ENCODE peak calls at places on chromosomes 2 and 18, in six cellular contexts. One of them, this sample, is unnamed.
A peak's percentile ranks its signal among the peaks of the same experiment; 100 is the strongest.

GRCh38 chr2:29614295-29614830 is 307.0 kb downstream of the ALK start:
- DNase-seq in endothelial cell of umbilical vein: no peak
- DNase-seq in endodermal cell: no peak
- DNase-seq in GM23248: no peak
- DNase-seq in H1: no peak
- DNase-seq in neuronal stem cell: no peak
- DNase-seq in this sample: no peak

GRCh38 chr2:208025037-208025813 is at the start of gene PLEKHM3:
- DNase-seq in endodermal cell: peak; percentile 96
- DNase-seq in endothelial cell of umbilical vein: peak; percentile 87
- DNase-seq in H1: no peak
- DNase-seq in neuronal stem cell: peak; percentile 83
- DNase-seq in GM23248: peak; percentile 92
- DNase-seq in this sample: peak; percentile 91

GRCh38 chr2:104945866-104946265 is 92.0 kb downstream of the POU3F3 start:
- DNase-seq in H1: no peak
- DNase-seq in endodermal cell: no peak
- DNase-seq in endothelial cell of umbilical vein: no peak
- DNase-seq in neuronal stem cell: no peak
- DNase-seq in GM23248: no peak
- DNase-seq in this sample: no peak

GRCh38 chr2:127000937-127001336 is 102.2 kb downstream of the TEX51 start:
- DNase-seq in neuronal stem cell: no peak
- DNase-seq in endothelial cell of umbilical vein: no peak
- DNase-seq in endodermal cell: no peak
- DNase-seq in H1: no peak
- DNase-seq in GM23248: no peak
- DNase-seq in this sample: peak; percentile 2

GRCh38 chr2:38446418-38446817 is 69.3 kb upstream of the ATL2 start:
- DNase-seq in GM23248: no peak
- DNase-seq in endothelial cell of umbilical vein: no peak
- DNase-seq in H1: no peak
- DNase-seq in endodermal cell: peak; percentile 67
- DNase-seq in neuronal stem cell: no peak
- DNase-seq in this sample: no peak

GRCh38 chr2:196927318-196928225 is 1.1 kb upstream of the PGAP1 start:
- DNase-seq in endodermal cell: no peak
- DNase-seq in endothelial cell of umbilical vein: peak; percentile 64
- DNase-seq in GM23248: peak; percentile 79
- DNase-seq in neuronal stem cell: no peak
- DNase-seq in H1: no peak
- DNase-seq in this sample: peak; percentile 93

GRCh38 chr2:196182439-196183171 is 11.2 kb upstream of the STK17B start:
- DNase-seq in endothelial cell of umbilical vein: no peak
- DNase-seq in neuronal stem cell: no peak
- DNase-seq in H1: no peak
- DNase-seq in GM23248: no peak
- DNase-seq in endodermal cell: no peak
- DNase-seq in this sample: no peak

GRCh38 chr2:215758691-215759090 is 254.7 kb downstream of the MREG start:
- DNase-seq in endothelial cell of umbilical vein: peak; percentile 87
- DNase-seq in H1: no peak
- DNase-seq in neuronal stem cell: no peak
- DNase-seq in endodermal cell: no peak
- DNase-seq in GM23248: peak; percentile 82
- DNase-seq in this sample: no peak

GRCh38 chr2:127066942-127067341 is 40.0 kb downstream of the BIN1 start:
- DNase-seq in H1: no peak
- DNase-seq in GM23248: peak; percentile 77
- DNase-seq in endothelial cell of umbilical vein: no peak
- DNase-seq in endodermal cell: no peak
- DNase-seq in neuronal stem cell: no peak
- DNase-seq in this sample: no peak

GRCh38 chr2:63525905-63526304 is 62.4 kb downstream of the WDPCP start:
- DNase-seq in endodermal cell: no peak
- DNase-seq in H1: no peak
- DNase-seq in neuronal stem cell: no peak
- DNase-seq in endothelial cell of umbilical vein: no peak
- DNase-seq in GM23248: no peak
- DNase-seq in this sample: no peak

GRCh38 chr2:11592671-11593574 is 59.1 kb downstream of the GREB1 start:
- DNase-seq in neuronal stem cell: peak; percentile 37
- DNase-seq in endothelial cell of umbilical vein: no peak
- DNase-seq in H1: no peak
- DNase-seq in GM23248: no peak
- DNase-seq in endodermal cell: no peak
- DNase-seq in this sample: no peak

GRCh38 chr2:45649855-45650806 is 1.3 kb upstream of the PRKCE start:
- DNase-seq in endodermal cell: peak; percentile 85
- DNase-seq in GM23248: peak; percentile 78
- DNase-seq in H1: no peak
- DNase-seq in endothelial cell of umbilical vein: peak; percentile 68
- DNase-seq in neuronal stem cell: peak; percentile 52
- DNase-seq in this sample: peak; percentile 62

GRCh38 chr18:8706981-8707940 is 1.9 kb downstream of the MTCL1 start:
- DNase-seq in endodermal cell: peak; percentile 89
- DNase-seq in H1: no peak
- DNase-seq in GM23248: peak; percentile 95
- DNase-seq in neuronal stem cell: no peak
- DNase-seq in endothelial cell of umbilical vein: peak; percentile 70
- DNase-seq in this sample: peak; percentile 87

GRCh38 chr2:58796239-58796638 is 555.1 kb upstream of the FANCL start:
- DNase-seq in endodermal cell: no peak
- DNase-seq in GM23248: no peak
- DNase-seq in endothelial cell of umbilical vein: no peak
- DNase-seq in H1: no peak
- DNase-seq in neuronal stem cell: no peak
- DNase-seq in this sample: no peak

GRCh38 chr2:235868224-235868623 is 300.0 kb downstream of the GBX2 start:
- DNase-seq in GM23248: no peak
- DNase-seq in endothelial cell of umbilical vein: no peak
- DNase-seq in endodermal cell: no peak
- DNase-seq in neuronal stem cell: no peak
- DNase-seq in H1: no peak
- DNase-seq in this sample: no peak

GRCh38 chr18:74116628-74117554 is 30.7 kb downstream of the FBXO15 start:
- DNase-seq in H1: peak; percentile 17
- DNase-seq in endodermal cell: peak; percentile 69
- DNase-seq in neuronal stem cell: no peak
- DNase-seq in GM23248: peak; percentile 68
- DNase-seq in endothelial cell of umbilical vein: peak; percentile 3
- DNase-seq in this sample: peak; percentile 35

GRCh38 chr2:40485319-40485718 is 33.4 kb upstream of the SLC8A1 start:
- DNase-seq in endodermal cell: no peak
- DNase-seq in H1: no peak
- DNase-seq in GM23248: no peak
- DNase-seq in endothelial cell of umbilical vein: no peak
- DNase-seq in neuronal stem cell: no peak
- DNase-seq in this sample: no peak

GRCh38 chr2:40487592-40487991 is 35.7 kb upstream of the SLC8A1 start:
- DNase-seq in neuronal stem cell: no peak
- DNase-seq in H1: no peak
- DNase-seq in GM23248: peak; percentile 9
- DNase-seq in endodermal cell: no peak
- DNase-seq in endothelial cell of umbilical vein: no peak
- DNase-seq in this sample: peak; percentile 93

GRCh38 chr2:40488927-40489677 is 37.2 kb upstream of the SLC8A1 start:
- DNase-seq in H1: no peak
- DNase-seq in endodermal cell: no peak
- DNase-seq in GM23248: peak; percentile 58
- DNase-seq in endothelial cell of umbilical vein: no peak
- DNase-seq in neuronal stem cell: no peak
- DNase-seq in this sample: peak; percentile 75

GRCh38 chr2:40488101-40488598 is 36.3 kb upstream of the SLC8A1 start:
- DNase-seq in endothelial cell of umbilical vein: peak; percentile 39
- DNase-seq in neuronal stem cell: peak; percentile 44
- DNase-seq in H1: no peak
- DNase-seq in endodermal cell: no peak
- DNase-seq in GM23248: peak; percentile 73
- DNase-seq in this sample: peak; percentile 65

GRCh38 chr2:40489678-40489960 is 37.7 kb upstream of the SLC8A1 start:
- DNase-seq in endothelial cell of umbilical vein: no peak
- DNase-seq in GM23248: no peak
- DNase-seq in endodermal cell: no peak
- DNase-seq in H1: no peak
- DNase-seq in neuronal stem cell: no peak
- DNase-seq in this sample: no peak
- H3K4me3 ChIP-seq in endothelial cell of umbilical vein: no peak overlapping the region
- H3K4me3 ChIP-seq in GM23248: peak overlapping the region; percentile 55
- H3K4me3 ChIP-seq in endodermal cell: no peak overlapping the region
- H3K4me3 ChIP-seq in H1: no peak overlapping the region
- H3K4me3 ChIP-seq in neuronal stem cell: no peak overlapping the region
- H3K4me3 ChIP-seq in this sample: peak overlapping the region; percentile 55

GRCh38 chr18:72197598-72197997 is 346.5 kb downstream of the CBLN2 start:
- DNase-seq in H1: no peak
- DNase-seq in GM23248: no peak
- DNase-seq in endothelial cell of umbilical vein: no peak
- DNase-seq in neuronal stem cell: no peak
- DNase-seq in endodermal cell: no peak
- DNase-seq in this sample: no peak
- H3K9me3 ChIP-seq in H1: peaks cover 46% of the 10 kb centered on the region
- H3K9me3 ChIP-seq in GM23248: peaks cover 4% of the 10 kb centered on the region
- H3K9me3 ChIP-seq in endothelial cell of umbilical vein: no peaks in the 10 kb centered on the region
- H3K9me3 ChIP-seq in neuronal stem cell: no peaks in the 10 kb centered on the region
- H3K9me3 ChIP-seq in endodermal cell: peaks cover 57% of the 10 kb centered on the region
- H3K9me3 ChIP-seq in this sample: no peaks in the 10 kb centered on the region

GRCh38 chr18:26548144-26549102 is at the start of gene KCTD1:
- DNase-seq in endodermal cell: peak; percentile 96
- DNase-seq in H1: no peak
- DNase-seq in neuronal stem cell: peak; percentile 81
- DNase-seq in endothelial cell of umbilical vein: peak; percentile 79
- DNase-seq in GM23248: peak; percentile 91
- DNase-seq in this sample: peak; percentile 88

GRCh38 chr18:26546170-26546874 is 2.0 kb downstream of the KCTD1 start:
- DNase-seq in GM23248: no peak
- DNase-seq in endodermal cell: no peak
- DNase-seq in H1: no peak
- DNase-seq in endothelial cell of umbilical vein: peak; percentile 46
- DNase-seq in neuronal stem cell: no peak
- DNase-seq in this sample: peak; percentile 51

GRCh38 chr18:26549103-26549485 is 741 bp upstream of the KCTD1 start:
- DNase-seq in GM23248: peak; percentile 74
- DNase-seq in H1: no peak
- DNase-seq in endodermal cell: peak; percentile 83
- DNase-seq in neuronal stem cell: peak; percentile 48
- DNase-seq in endothelial cell of umbilical vein: peak; percentile 41
- DNase-seq in this sample: peak; percentile 46

GRCh38 chr18:26546875-26547301 is 1.5 kb downstream of the KCTD1 start:
- DNase-seq in H1: no peak
- DNase-seq in neuronal stem cell: no peak
- DNase-seq in endodermal cell: peak; percentile 81
- DNase-seq in GM23248: no peak
- DNase-seq in endothelial cell of umbilical vein: no peak
- DNase-seq in this sample: peak; percentile 38

DNA sequence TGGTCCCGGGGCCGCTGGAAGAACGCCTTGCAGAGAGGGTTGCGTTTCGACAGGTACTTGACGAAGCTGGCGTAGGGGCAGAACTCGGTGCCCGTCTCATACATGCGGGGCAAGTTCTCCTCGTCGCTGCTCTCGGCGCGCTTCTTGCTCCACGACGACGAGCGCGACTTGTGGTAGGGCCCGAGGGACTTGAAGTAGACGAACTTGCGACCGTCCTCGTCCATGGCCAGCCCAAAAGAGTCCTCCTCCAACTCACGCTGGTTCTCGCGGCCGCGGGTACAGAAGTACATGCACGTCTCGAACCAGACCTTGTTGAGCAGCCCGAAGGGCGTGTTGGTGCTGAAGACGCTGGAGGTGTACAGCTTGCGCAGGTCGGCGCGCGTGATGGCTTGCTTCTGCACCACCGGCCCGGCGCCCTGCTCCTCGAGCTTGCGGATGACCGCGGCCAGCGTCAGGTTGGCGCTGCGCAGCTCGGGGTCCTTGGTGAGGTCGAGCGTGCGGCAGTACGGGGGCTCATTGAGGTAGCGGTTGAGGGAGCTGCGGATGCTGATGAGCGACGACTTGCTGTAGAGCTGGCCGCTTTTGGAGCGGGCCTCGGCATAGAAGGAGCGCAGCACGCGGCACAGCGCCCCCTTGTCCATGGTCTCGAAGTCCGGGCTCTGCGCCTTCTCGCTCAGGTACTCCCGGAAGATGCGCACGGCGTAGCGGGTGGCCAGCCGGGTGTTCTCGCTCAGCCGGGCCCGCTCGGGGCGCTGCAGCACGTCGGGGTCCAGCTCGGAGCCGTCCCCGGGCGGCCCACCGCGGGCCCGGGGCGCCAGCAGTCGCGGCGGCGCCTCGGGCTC is 830 bp downstream of the KCTD1 start:
- DNase-seq in H1: no peak
- DNase-seq in endodermal cell: peak; percentile 93
- DNase-seq in endothelial cell of umbilical vein: peak; percentile 80
- DNase-seq in neuronal stem cell: peak; percentile 77
- DNase-seq in GM23248: peak; percentile 80
- DNase-seq in this sample: peak; percentile 92
- H3K9ac ChIP-seq in H1: peak overlapping the region; percentile 25
- H3K9ac ChIP-seq in endodermal cell: no peak overlapping the region
- H3K9ac ChIP-seq in endothelial cell of umbilical vein: peak overlapping the region; percentile 49
- H3K9ac ChIP-seq in neuronal stem cell: peak overlapping the region; percentile 75
- H3K9ac ChIP-seq in GM23248: peak overlapping the region; percentile 73
- H3K9ac ChIP-seq in this sample: peak overlapping the region; percentile 63

GRCh38 chr2:10220516-10221391 is 82.0 kb upstream of the HPCAL1 start:
- DNase-seq in H1: no peak
- DNase-seq in GM23248: peak; percentile 81
- DNase-seq in neuronal stem cell: no peak
- DNase-seq in endodermal cell: no peak
- DNase-seq in endothelial cell of umbilical vein: no peak
- DNase-seq in this sample: peak; percentile 78
- H3K4me3 ChIP-seq in H1: no peak overlapping the region
- H3K4me3 ChIP-seq in GM23248: no peak overlapping the region
- H3K4me3 ChIP-seq in neuronal stem cell: no peak overlapping the region
- H3K4me3 ChIP-seq in endodermal cell: no peak overlapping the region
- H3K4me3 ChIP-seq in endothelial cell of umbilical vein: no peak overlapping the region
- H3K4me3 ChIP-seq in this sample: no peak overlapping the region

GRCh38 chr18:52160652-52161051 is 179.3 kb upstream of the DCC start:
- DNase-seq in endothelial cell of umbilical vein: no peak
- DNase-seq in GM23248: peak; percentile 2
- DNase-seq in H1: peak; percentile 15
- DNase-seq in endodermal cell: peak; percentile 65
- DNase-seq in neuronal stem cell: no peak
- DNase-seq in this sample: no peak

DNA sequence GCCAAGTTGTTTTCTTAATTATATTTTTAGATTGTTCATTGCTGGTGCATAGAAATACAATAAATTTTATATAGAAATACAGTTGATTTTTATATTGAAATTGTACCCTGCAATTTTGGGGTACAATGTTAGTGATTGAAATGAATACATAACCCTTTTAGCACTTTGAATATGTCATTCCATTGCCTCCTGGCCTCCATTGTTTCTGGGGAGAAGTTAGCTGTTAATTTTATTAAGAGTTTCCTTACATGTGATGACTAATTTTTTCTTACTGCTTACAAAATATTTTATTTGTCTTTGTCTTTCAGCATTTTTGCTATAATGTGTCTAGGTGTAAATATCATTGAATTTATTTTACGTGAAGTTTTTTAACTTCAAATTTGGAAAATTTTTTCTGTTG is 176.5 kb upstream of the DCC start:
- DNase-seq in H1: no peak
- DNase-seq in endodermal cell: no peak
- DNase-seq in endothelial cell of umbilical vein: no peak
- DNase-seq in GM23248: no peak
- DNase-seq in neuronal stem cell: no peak
- DNase-seq in this sample: no peak
- H3K9me3 ChIP-seq in H1: peaks cover 7% of the 10 kb centered on the region
- H3K9me3 ChIP-seq in endodermal cell: peaks cover 33% of the 10 kb centered on the region
- H3K9me3 ChIP-seq in endothelial cell of umbilical vein: peaks cover 4% of the 10 kb centered on the region
- H3K9me3 ChIP-seq in GM23248: no peaks in the 10 kb centered on the region
- H3K9me3 ChIP-seq in neuronal stem cell: no peaks in the 10 kb centered on the region
- H3K9me3 ChIP-seq in this sample: no peaks in the 10 kb centered on the region